ENCODE peak calls at places on chromosomes 11 and 22, in six cellular contexts. X, F, U, A, V and H are unnamed samples.

GRCh38 chr11:6259638-6260019 is at the start of gene CCKBR:
- DNase-seq in X (peak; percentile 15), F (no peak), U (no peak), A (no peak), V (no peak), H (no peak)

GRCh38 chr11:95182397-95182796 is 48.6 kb downstream of the SESN3 start:
- DNase-seq in X (no peak), F (no peak), U (no peak), A (no peak), V (no peak), H (no peak)

GRCh38 chr22:34099278-34099677 is 179.0 kb upstream of the LARGE1 start:
- DNase-seq in X (no peak), F (no peak), U (no peak), A (no peak), V (no peak), H (no peak)

GRCh38 chr22:50422046-50422445 is 52.8 kb downstream of the SBF1 start:
- DNase-seq in X (no peak), F (no peak), U (no peak), A (no peak), V (no peak), H (no peak)

GRCh38 chr22:32880061-32880460 is 78.6 kb downstream of the TIMP3 start:
- DNase-seq in X (no peak), F (no peak), U (peak; percentile 20), A (no peak), V (no peak), H (peak; percentile 43)

GRCh38 chr11:64971421-64972233 is at the start of gene MAJIN:
- DNase-seq in X (peak; percentile 62), F (peak; percentile 69), U (no peak), A (peak; percentile 78), V (peak; percentile 91), H (peak; percentile 72)

GRCh38 chr11:84022221-84022620 is 736.1 kb upstream of the CCDC90B start:
- DNase-seq in X (no peak), F (no peak), U (no peak), A (no peak), V (no peak), H (no peak)

GRCh38 chr22:40410272-40410671 is 39.9 kb downstream of the SGSM3 start:
- DNase-seq in X (no peak), F (no peak), U (no peak), A (no peak), V (no peak), H (no peak)

GRCh38 chr22:42316988-42317387 is 46.5 kb upstream of the TCF20 start:
- DNase-seq in X (peak; percentile 55), F (no peak), U (peak; percentile 4), A (no peak), V (no peak), H (peak; percentile 77)

GRCh38 chr11:117519170-117519569 is 191.5 kb downstream of the CEP164 start:
- DNase-seq in X (no peak), F (no peak), U (no peak), A (no peak), V (peak; percentile 78), H (no peak)

GRCh38 chr11:12150831-12151382 is 40.5 kb downstream of the MICAL2 start:
- DNase-seq in X (no peak), F (no peak), U (no peak), A (no peak), V (no peak), H (no peak)

GRCh38 chr22:39216143-39216490 is 28.7 kb downstream of the PDGFB start:
- DNase-seq in X (no peak), F (no peak), U (no peak), A (no peak), V (no peak), H (no peak)